ENCODE peak calls at places on chromosomes 13 and 19, in six cellular contexts. One of them, this sample, is unnamed.

GRCh38 chr19:48595833-48596232 is 10.7 kb upstream of the SPACA4 start:
- DNase-seq in uterus: no peak
- DNase-seq in stimulated activated CD4-positive, alpha-beta T cell treated with anti-CD3 and anti-CD28 coated beads, Interleukin-1b, Interleukin-23, amount 100 ng/mL, for 24 hours: no peak
- DNase-seq in fibroblast of gingiva: no peak
- DNase-seq in AG04450: no peak
- DNase-seq in T-cell: no peak
- DNase-seq in this sample: no peak

GRCh38 chr19:27794444-27795042 is 1418.4 kb downstream of the UQCRFS1 start:
- DNase-seq in fibroblast of gingiva: peak; percentile 42
- DNase-seq in T-cell: no peak
- DNase-seq in uterus: no peak
- DNase-seq in AG04450: no peak
- DNase-seq in stimulated activated CD4-positive, alpha-beta T cell treated with anti-CD3 and anti-CD28 coated beads, Interleukin-1b, Interleukin-23, amount 100 ng/mL, for 24 hours: no peak
- DNase-seq in this sample: no peak

GRCh38 chr19:46613525-46613924 is 11.4 kb downstream of the PTGIR start:
- DNase-seq in stimulated activated CD4-positive, alpha-beta T cell treated with anti-CD3 and anti-CD28 coated beads, Interleukin-1b, Interleukin-23, amount 100 ng/mL, for 24 hours: no peak
- DNase-seq in uterus: peak; percentile 24
- DNase-seq in T-cell: no peak
- DNase-seq in AG04450: no peak
- DNase-seq in fibroblast of gingiva: no peak
- DNase-seq in this sample: no peak

GRCh38 chr19:49746206-49746958 is 16.7 kb downstream of the TSKS start:
- DNase-seq in T-cell: peak; percentile 40
- DNase-seq in fibroblast of gingiva: no peak
- DNase-seq in stimulated activated CD4-positive, alpha-beta T cell treated with anti-CD3 and anti-CD28 coated beads, Interleukin-1b, Interleukin-23, amount 100 ng/mL, for 24 hours: no peak
- DNase-seq in AG04450: no peak
- DNase-seq in uterus: peak; percentile 62
- DNase-seq in this sample: no peak

GRCh38 chr19:51473009-51473707 is 5.2 kb upstream of the CEACAM18 start:
- DNase-seq in uterus: peak; percentile 70
- DNase-seq in stimulated activated CD4-positive, alpha-beta T cell treated with anti-CD3 and anti-CD28 coated beads, Interleukin-1b, Interleukin-23, amount 100 ng/mL, for 24 hours: peak; percentile 95
- DNase-seq in T-cell: peak; percentile 73
- DNase-seq in AG04450: peak; percentile 30
- DNase-seq in fibroblast of gingiva: peak; percentile 33
- DNase-seq in this sample: peak; percentile 71

GRCh38 chr19:18856385-18857126 is 24.8 kb downstream of the UPF1 start:
- DNase-seq in fibroblast of gingiva: peak; percentile 78
- DNase-seq in T-cell: no peak
- DNase-seq in stimulated activated CD4-positive, alpha-beta T cell treated with anti-CD3 and anti-CD28 coated beads, Interleukin-1b, Interleukin-23, amount 100 ng/mL, for 24 hours: no peak
- DNase-seq in AG04450: no peak
- DNase-seq in uterus: no peak
- DNase-seq in this sample: no peak

GRCh38 chr13:49298903-49299605 is 51.3 kb downstream of the CDADC1 start:
- DNase-seq in uterus: no peak
- DNase-seq in stimulated activated CD4-positive, alpha-beta T cell treated with anti-CD3 and anti-CD28 coated beads, Interleukin-1b, Interleukin-23, amount 100 ng/mL, for 24 hours: no peak
- DNase-seq in T-cell: no peak
- DNase-seq in fibroblast of gingiva: no peak
- DNase-seq in AG04450: no peak
- DNase-seq in this sample: no peak

GRCh38 chr13:62084728-62085127 is 669.1 kb upstream of the PCDH20 start:
- DNase-seq in fibroblast of gingiva: no peak
- DNase-seq in T-cell: no peak
- DNase-seq in uterus: no peak
- DNase-seq in AG04450: no peak
- DNase-seq in stimulated activated CD4-positive, alpha-beta T cell treated with anti-CD3 and anti-CD28 coated beads, Interleukin-1b, Interleukin-23, amount 100 ng/mL, for 24 hours: no peak
- DNase-seq in this sample: no peak

GRCh38 chr13:20033486-20033885 is 75.0 kb downstream of the ZMYM2 start:
- DNase-seq in fibroblast of gingiva: no peak
- DNase-seq in AG04450: no peak
- DNase-seq in T-cell: no peak
- DNase-seq in stimulated activated CD4-positive, alpha-beta T cell treated with anti-CD3 and anti-CD28 coated beads, Interleukin-1b, Interleukin-23, amount 100 ng/mL, for 24 hours: no peak
- DNase-seq in uterus: no peak
- DNase-seq in this sample: no peak

GRCh38 chr19:10184636-10185035 is 10.1 kb downstream of the DNMT1 start:
- DNase-seq in stimulated activated CD4-positive, alpha-beta T cell treated with anti-CD3 and anti-CD28 coated beads, Interleukin-1b, Interleukin-23, amount 100 ng/mL, for 24 hours: no peak
- DNase-seq in uterus: no peak
- DNase-seq in AG04450: no peak
- DNase-seq in T-cell: no peak
- DNase-seq in fibroblast of gingiva: no peak
- DNase-seq in this sample: no peak

GRCh38 chr13:39565036-39565949 is 37.7 kb downstream of the LHFPL6 start:
- DNase-seq in T-cell: no peak
- DNase-seq in fibroblast of gingiva: peak; percentile 76
- DNase-seq in uterus: no peak
- DNase-seq in stimulated activated CD4-positive, alpha-beta T cell treated with anti-CD3 and anti-CD28 coated beads, Interleukin-1b, Interleukin-23, amount 100 ng/mL, for 24 hours: no peak
- DNase-seq in AG04450: peak; percentile 83
- DNase-seq in this sample: no peak

GRCh38 chr19:42919757-42920079 is 2.0 kb upstream of the PSG6 start:
- DNase-seq in T-cell: no peak
- DNase-seq in stimulated activated CD4-positive, alpha-beta T cell treated with anti-CD3 and anti-CD28 coated beads, Interleukin-1b, Interleukin-23, amount 100 ng/mL, for 24 hours: no peak
- DNase-seq in uterus: no peak
- DNase-seq in AG04450: no peak
- DNase-seq in fibroblast of gingiva: no peak
- DNase-seq in this sample: no peak

GRCh38 chr19:54297759-54298305 is 15.1 kb downstream of the LILRA5 start:
- DNase-seq in T-cell: no peak
- DNase-seq in fibroblast of gingiva: no peak
- DNase-seq in stimulated activated CD4-positive, alpha-beta T cell treated with anti-CD3 and anti-CD28 coated beads, Interleukin-1b, Interleukin-23, amount 100 ng/mL, for 24 hours: no peak
- DNase-seq in uterus: no peak
- DNase-seq in AG04450: no peak
- DNase-seq in this sample: no peak

GRCh38 chr19:58107778-58108545 is 9.9 kb upstream of the ZSCAN18 start:
- DNase-seq in AG04450: no peak
- DNase-seq in uterus: no peak
- DNase-seq in T-cell: no peak
- DNase-seq in fibroblast of gingiva: no peak
- DNase-seq in stimulated activated CD4-positive, alpha-beta T cell treated with anti-CD3 and anti-CD28 coated beads, Interleukin-1b, Interleukin-23, amount 100 ng/mL, for 24 hours: no peak
- DNase-seq in this sample: no peak

GRCh38 chr13:73741111-73741510 is 393.1 kb downstream of the KLF12 start:
- DNase-seq in T-cell: no peak
- DNase-seq in uterus: no peak
- DNase-seq in stimulated activated CD4-positive, alpha-beta T cell treated with anti-CD3 and anti-CD28 coated beads, Interleukin-1b, Interleukin-23, amount 100 ng/mL, for 24 hours: no peak
- DNase-seq in AG04450: no peak
- DNase-seq in fibroblast of gingiva: no peak
- DNase-seq in this sample: no peak

GRCh38 chr19:10289836-10290438 is at the start of gene ICAM5:
- DNase-seq in uterus: no peak
- DNase-seq in T-cell: peak; percentile 22
- DNase-seq in AG04450: no peak
- DNase-seq in fibroblast of gingiva: no peak
- DNase-seq in stimulated activated CD4-positive, alpha-beta T cell treated with anti-CD3 and anti-CD28 coated beads, Interleukin-1b, Interleukin-23, amount 100 ng/mL, for 24 hours: no peak
- DNase-seq in this sample: no peak

GRCh38 chr13:53206455-53206854 is 177.8 kb downstream of the OLFM4 start:
- DNase-seq in T-cell: no peak
- DNase-seq in uterus: no peak
- DNase-seq in AG04450: no peak
- DNase-seq in stimulated activated CD4-positive, alpha-beta T cell treated with anti-CD3 and anti-CD28 coated beads, Interleukin-1b, Interleukin-23, amount 100 ng/mL, for 24 hours: no peak
- DNase-seq in fibroblast of gingiva: no peak
- DNase-seq in this sample: no peak

GRCh38 chr19:43471091-43471490 is 5.7 kb upstream of the LYPD3 start:
- DNase-seq in stimulated activated CD4-positive, alpha-beta T cell treated with anti-CD3 and anti-CD28 coated beads, Interleukin-1b, Interleukin-23, amount 100 ng/mL, for 24 hours: no peak
- DNase-seq in fibroblast of gingiva: no peak
- DNase-seq in T-cell: no peak
- DNase-seq in uterus: no peak
- DNase-seq in AG04450: no peak
- DNase-seq in this sample: no peak

GRCh38 chr19:37902668-37903067 is 3.7 kb downstream of the WDR87 start:
- DNase-seq in uterus: peak; percentile 54
- DNase-seq in stimulated activated CD4-positive, alpha-beta T cell treated with anti-CD3 and anti-CD28 coated beads, Interleukin-1b, Interleukin-23, amount 100 ng/mL, for 24 hours: peak; percentile 82
- DNase-seq in AG04450: peak; percentile 34
- DNase-seq in fibroblast of gingiva: peak; percentile 39
- DNase-seq in T-cell: peak; percentile 74
- DNase-seq in this sample: peak; percentile 53

GRCh38 chr13:80151016-80151415 is 189.9 kb downstream of the SPRY2 start:
- DNase-seq in stimulated activated CD4-positive, alpha-beta T cell treated with anti-CD3 and anti-CD28 coated beads, Interleukin-1b, Interleukin-23, amount 100 ng/mL, for 24 hours: no peak
- DNase-seq in T-cell: no peak
- DNase-seq in AG04450: no peak
- DNase-seq in fibroblast of gingiva: no peak
- DNase-seq in uterus: no peak
- DNase-seq in this sample: no peak

GRCh38 chr19:38932425-38933179 is 1.9 kb downstream of the MRPS12 start:
- DNase-seq in AG04450: no peak
- DNase-seq in fibroblast of gingiva: peak; percentile 33
- DNase-seq in T-cell: peak; percentile 15
- DNase-seq in uterus: no peak
- DNase-seq in stimulated activated CD4-positive, alpha-beta T cell treated with anti-CD3 and anti-CD28 coated beads, Interleukin-1b, Interleukin-23, amount 100 ng/mL, for 24 hours: no peak
- DNase-seq in this sample: no peak

GRCh38 chr19:17255150-17255621 is 9.4 kb downstream of the USHBP1 start:
- DNase-seq in uterus: no peak
- DNase-seq in AG04450: no peak
- DNase-seq in fibroblast of gingiva: no peak
- DNase-seq in T-cell: no peak
- DNase-seq in stimulated activated CD4-positive, alpha-beta T cell treated with anti-CD3 and anti-CD28 coated beads, Interleukin-1b, Interleukin-23, amount 100 ng/mL, for 24 hours: no peak
- DNase-seq in this sample: no peak

GRCh38 chr19:47155141-47155540 is 24.5 kb downstream of the SAE1 start:
- DNase-seq in uterus: no peak
- DNase-seq in T-cell: no peak
- DNase-seq in fibroblast of gingiva: peak; percentile 73
- DNase-seq in AG04450: no peak
- DNase-seq in stimulated activated CD4-positive, alpha-beta T cell treated with anti-CD3 and anti-CD28 coated beads, Interleukin-1b, Interleukin-23, amount 100 ng/mL, for 24 hours: no peak
- DNase-seq in this sample: no peak

GRCh38 chr13:97220151-97220900 is 1.8 kb upstream of the MBNL2 start:
- DNase-seq in fibroblast of gingiva: no peak
- DNase-seq in AG04450: no peak
- DNase-seq in T-cell: no peak
- DNase-seq in uterus: no peak
- DNase-seq in stimulated activated CD4-positive, alpha-beta T cell treated with anti-CD3 and anti-CD28 coated beads, Interleukin-1b, Interleukin-23, amount 100 ng/mL, for 24 hours: no peak
- DNase-seq in this sample: no peak

GRCh38 chr19:44800461-44800860 is 8.4 kb upstream of the BCAM start:
- DNase-seq in T-cell: peak; percentile 75
- DNase-seq in AG04450: peak; percentile 33
- DNase-seq in stimulated activated CD4-positive, alpha-beta T cell treated with anti-CD3 and anti-CD28 coated beads, Interleukin-1b, Interleukin-23, amount 100 ng/mL, for 24 hours: peak; percentile 82
- DNase-seq in fibroblast of gingiva: peak; percentile 56
- DNase-seq in uterus: peak; percentile 86
- DNase-seq in this sample: peak; percentile 75

GRCh38 chr19:45682908-45683307 is 8.8 kb downstream of the SNRPD2 start:
- DNase-seq in T-cell: no peak
- DNase-seq in uterus: no peak
- DNase-seq in AG04450: no peak
- DNase-seq in fibroblast of gingiva: no peak
- DNase-seq in stimulated activated CD4-positive, alpha-beta T cell treated with anti-CD3 and anti-CD28 coated beads, Interleukin-1b, Interleukin-23, amount 100 ng/mL, for 24 hours: no peak
- DNase-seq in this sample: no peak

GRCh38 chr19:17470204-17470841 is at the start of gene SLC27A1:
- DNase-seq in fibroblast of gingiva: peak; percentile 99
- DNase-seq in AG04450: peak; percentile 97
- DNase-seq in T-cell: peak; percentile 85
- DNase-seq in uterus: peak; percentile 99
- DNase-seq in stimulated activated CD4-positive, alpha-beta T cell treated with anti-CD3 and anti-CD28 coated beads, Interleukin-1b, Interleukin-23, amount 100 ng/mL, for 24 hours: peak; percentile 69
- DNase-seq in this sample: peak; percentile 98

GRCh38 chr19:39224910-39225309 is 19.9 kb downstream of the IFNL3 start:
- DNase-seq in fibroblast of gingiva: no peak
- DNase-seq in AG04450: no peak
- DNase-seq in uterus: no peak
- DNase-seq in stimulated activated CD4-positive, alpha-beta T cell treated with anti-CD3 and anti-CD28 coated beads, Interleukin-1b, Interleukin-23, amount 100 ng/mL, for 24 hours: no peak
- DNase-seq in T-cell: no peak
- DNase-seq in this sample: no peak

GRCh38 chr19:48501446-48501960 is 10.1 kb downstream of the LMTK3 start:
- DNase-seq in uterus: no peak
- DNase-seq in T-cell: peak; percentile 55
- DNase-seq in AG04450: no peak
- DNase-seq in stimulated activated CD4-positive, alpha-beta T cell treated with anti-CD3 and anti-CD28 coated beads, Interleukin-1b, Interleukin-23, amount 100 ng/mL, for 24 hours: no peak
- DNase-seq in fibroblast of gingiva: no peak
- DNase-seq in this sample: no peak

GRCh38 chr13:42849200-42849599 is 67.8 kb downstream of the FAM216B start:
- DNase-seq in stimulated activated CD4-positive, alpha-beta T cell treated with anti-CD3 and anti-CD28 coated beads, Interleukin-1b, Interleukin-23, amount 100 ng/mL, for 24 hours: no peak
- DNase-seq in AG04450: no peak
- DNase-seq in uterus: no peak
- DNase-seq in T-cell: no peak
- DNase-seq in fibroblast of gingiva: no peak
- DNase-seq in this sample: no peak

GRCh38 chr19:21595185-21595584 is 89.8 kb downstream of the ZNF429 start:
- DNase-seq in T-cell: no peak
- DNase-seq in stimulated activated CD4-positive, alpha-beta T cell treated with anti-CD3 and anti-CD28 coated beads, Interleukin-1b, Interleukin-23, amount 100 ng/mL, for 24 hours: no peak
- DNase-seq in fibroblast of gingiva: no peak
- DNase-seq in uterus: no peak
- DNase-seq in AG04450: no peak
- DNase-seq in this sample: no peak

GRCh38 chr19:44746946-44747738 is 1.4 kb upstream of the BCL3 start:
- DNase-seq in fibroblast of gingiva: peak; percentile 95
- DNase-seq in uterus: peak; percentile 96
- DNase-seq in stimulated activated CD4-positive, alpha-beta T cell treated with anti-CD3 and anti-CD28 coated beads, Interleukin-1b, Interleukin-23, amount 100 ng/mL, for 24 hours: peak; percentile 87
- DNase-seq in AG04450: peak; percentile 84
- DNase-seq in T-cell: peak; percentile 73
- DNase-seq in this sample: peak; percentile 84

GRCh38 chr19:18009412-18010066 is 1.6 kb downstream of the ARRDC2 start:
- DNase-seq in fibroblast of gingiva: peak; percentile 44
- DNase-seq in AG04450: no peak
- DNase-seq in uterus: no peak
- DNase-seq in stimulated activated CD4-positive, alpha-beta T cell treated with anti-CD3 and anti-CD28 coated beads, Interleukin-1b, Interleukin-23, amount 100 ng/mL, for 24 hours: no peak
- DNase-seq in T-cell: no peak
- DNase-seq in this sample: no peak

GRCh38 chr13:20798027-20798426 is 24.3 kb upstream of the EEF1AKMT1 start:
- DNase-seq in stimulated activated CD4-positive, alpha-beta T cell treated with anti-CD3 and anti-CD28 coated beads, Interleukin-1b, Interleukin-23, amount 100 ng/mL, for 24 hours: no peak
- DNase-seq in AG04450: no peak
- DNase-seq in uterus: no peak
- DNase-seq in fibroblast of gingiva: no peak
- DNase-seq in T-cell: no peak
- DNase-seq in this sample: no peak

GRCh38 chr19:47315125-47315821 is 5.6 kb downstream of the C5AR1 start:
- DNase-seq in AG04450: peak; percentile 77
- DNase-seq in fibroblast of gingiva: peak; percentile 96
- DNase-seq in uterus: peak; percentile 45
- DNase-seq in T-cell: no peak
- DNase-seq in stimulated activated CD4-positive, alpha-beta T cell treated with anti-CD3 and anti-CD28 coated beads, Interleukin-1b, Interleukin-23, amount 100 ng/mL, for 24 hours: no peak
- DNase-seq in this sample: peak; percentile 65

GRCh38 chr13:39616087-39616694 is 13.2 kb upstream of the LHFPL6 start:
- DNase-seq in uterus: peak; percentile 59
- DNase-seq in AG04450: peak; percentile 33
- DNase-seq in stimulated activated CD4-positive, alpha-beta T cell treated with anti-CD3 and anti-CD28 coated beads, Interleukin-1b, Interleukin-23, amount 100 ng/mL, for 24 hours: no peak
- DNase-seq in fibroblast of gingiva: peak; percentile 52
- DNase-seq in T-cell: peak; percentile 23
- DNase-seq in this sample: no peak

This sample was measured in tibial nerve.